ENCODE peak calls at places on chromosome 7, in ten cellular contexts. G, Y, K, Q, W, U, R, C, O and F are unnamed samples.

GRCh38 chr7:51033722-51034530 is 251.2 kb upstream of the GRB10 start:
- DNase-seq in O (no peak), C (no peak), K (no peak), Y (no peak), W (no peak), U (peak; percentile 30), Q (no peak), G (no peak), R (no peak), F (no peak)

GRCh38 chr7:115679423-115679822 is 351.1 kb downstream of the TFEC start:
- DNase-seq in G (no peak), C (no peak), Q (no peak), Y (no peak), W (no peak), R (no peak), U (no peak), K (no peak), O (no peak), F (no peak)

GRCh38 chr7:99193527-99194214 is 14.2 kb downstream of the KPNA7 start:
- DNase-seq in R (peak; percentile 5), U (no peak), C (no peak), W (no peak), O (no peak), Y (no peak), G (no peak), K (peak; percentile 63), Q (no peak), F (no peak)

GRCh38 chr7:138776156-138776833 is 21.5 kb upstream of the TMEM213 start:
- DNase-seq in C (no peak), U (no peak), G (no peak), K (no peak), Q (no peak), W (peak; percentile 19), R (no peak), Y (no peak), O (no peak), F (no peak)

GRCh38 chr7:50679218-50680007 is 103.3 kb downstream of the GRB10 start:
- DNase-seq in K (peak; percentile 52), R (no peak), C (no peak), W (no peak), Q (no peak), Y (peak; percentile 15), O (no peak), U (peak; percentile 41), G (peak; percentile 64), F (peak; percentile 44)

GRCh38 chr7:74482629-74483401 is 29.1 kb downstream of the GTF2IRD1 start:
- DNase-seq in Q (peak; percentile 48), G (peak; percentile 100), O (peak; percentile 74), C (no peak), U (no peak), R (no peak), Y (no peak), W (no peak), K (peak; percentile 97), F (peak; percentile 94)

GRCh38 chr7:44278451-44279161 is 46.8 kb downstream of the CAMK2B start:
- DNase-seq in O (no peak), U (no peak), W (no peak), Q (peak; percentile 3), G (no peak), K (no peak), Y (no peak), C (no peak), R (peak; percentile 68), F (no peak)

GRCh38 chr7:79897166-79897565 is 237.5 kb upstream of the GNAI1 start:
- DNase-seq in W (no peak), K (no peak), C (no peak), R (no peak), G (no peak), Q (no peak), O (no peak), Y (no peak), U (no peak), F (no peak)

GRCh38 chr7:34497153-34497777 is 160.8 kb upstream of the NPSR1 start:
- DNase-seq in U (no peak), Y (no peak), C (no peak), W (no peak), G (peak; percentile 24), K (peak; percentile 5), Q (no peak), R (no peak), O (no peak), F (no peak)

GRCh38 chr7:105916603-105917002 is 40.2 kb upstream of the ATXN7L1 start:
- DNase-seq in G (no peak), C (no peak), Q (no peak), U (no peak), O (no peak), Y (no peak), K (peak; percentile 63), R (no peak), W (no peak), F (no peak)

GRCh38 chr7:63900394-63901203 is 98.0 kb upstream of the ZNF722 start:
- DNase-seq in R (peak; percentile 93), C (peak; percentile 74), Y (peak; percentile 53), O (peak; percentile 95), G (no peak), U (peak; percentile 98), W (peak; percentile 95), Q (peak; percentile 97), K (no peak), F (peak; percentile 90)

GRCh38 chr7:111090834-111091233 is at the start of gene LRRN3:
- DNase-seq in U (peak; percentile 95), K (peak; percentile 61), G (no peak), Y (no peak), O (no peak), C (no peak), W (no peak), Q (peak; percentile 59), R (peak; percentile 75), F (no peak)

GRCh38 chr7:29878081-29878688 is 71.9 kb downstream of the WIPF3 start:
- DNase-seq in O (peak; percentile 47), W (no peak), R (no peak), G (peak; percentile 67), Y (peak; percentile 45), K (peak; percentile 54), U (peak; percentile 18), Q (no peak), C (no peak), F (no peak)

GRCh38 chr7:14962778-14963177 is 60.2 kb upstream of the DGKB start:
- DNase-seq in C (no peak), O (no peak), U (no peak), Y (no peak), G (no peak), K (no peak), W (no peak), Q (no peak), R (no peak), F (no peak)

GRCh38 chr7:158858592-158859503 is 2.5 kb downstream of the DYNC2I1 start:
- DNase-seq in K (no peak), R (no peak), W (no peak), Q (no peak), Y (no peak), O (no peak), G (peak; percentile 53), C (no peak), U (no peak), F (peak; percentile 39)

GRCh38 chr7:36165059-36165458 is 12.0 kb downstream of the EEPD1 start:
- DNase-seq in G (no peak), R (no peak), W (no peak), Q (no peak), K (peak; percentile 31), O (no peak), U (no peak), Y (no peak), C (no peak), F (no peak)

GRCh38 chr7:128150223-128150622 is 90.9 kb upstream of the LEP start:
- DNase-seq in U (no peak), R (no peak), K (no peak), Y (no peak), G (no peak), O (no peak), W (no peak), C (no peak), Q (no peak), F (no peak)

GRCh38 chr7:141072548-141073172 is 1.2 kb upstream of the TMEM178B start:
- DNase-seq in R (no peak), Y (peak; percentile 25), U (peak; percentile 92), C (no peak), G (peak; percentile 97), O (no peak), W (no peak), Q (peak; percentile 65), K (peak; percentile 84), F (peak; percentile 84)

GRCh38 chr7:132169730-132170129 is 406.5 kb downstream of the PLXNA4 start:
- DNase-seq in G (no peak), Y (no peak), U (peak; percentile 81), Q (no peak), R (no peak), W (no peak), K (no peak), C (no peak), O (no peak), F (no peak)

GRCh38 chr7:102208826-102209225 is 77.8 kb upstream of the SH2B2 start:
- DNase-seq in C (no peak), U (peak; percentile 23), Y (no peak), G (no peak), R (no peak), W (no peak), K (no peak), Q (no peak), O (no peak), F (no peak)

GRCh38 chr7:33710608-33711007 is 194.7 kb upstream of the BMPER start:
- DNase-seq in W (no peak), O (no peak), Q (no peak), C (no peak), Y (no peak), U (no peak), G (no peak), R (no peak), K (peak; percentile 38), F (no peak)

GRCh38 chr7:2687338-2687869 is 598 bp upstream of the AMZ1 start:
- DNase-seq in O (no peak), Y (no peak), W (no peak), C (no peak), U (no peak), G (peak; percentile 92), R (no peak), Q (no peak), K (peak; percentile 92), F (no peak)

GRCh38 chr7:157482011-157482410 is 145.2 kb downstream of the DNAJB6 start:
- DNase-seq in O (no peak), Y (no peak), K (no peak), G (no peak), W (no peak), C (no peak), R (no peak), U (no peak), Q (no peak), F (no peak)

GRCh38 chr7:92914645-92915044 is 78.3 kb upstream of the CDK6 start:
- DNase-seq in O (no peak), K (no peak), C (no peak), Y (no peak), R (no peak), U (no peak), Q (no peak), W (no peak), G (no peak), F (no peak)

GRCh38 chr7:56157238-56157790 is 41.1 kb upstream of the NUPR2 start:
- DNase-seq in Q (no peak), C (no peak), G (no peak), W (no peak), R (no peak), U (no peak), O (no peak), K (no peak), Y (no peak), F (no peak)

GRCh38 chr7:74429153-74429747 is 24.5 kb upstream of the GTF2IRD1 start:
- DNase-seq in C (no peak), G (peak; percentile 90), K (peak; percentile 69), Y (no peak), Q (no peak), W (no peak), U (no peak), O (no peak), R (no peak), F (peak; percentile 91)

GRCh38 chr7:33738260-33738935 is 166.9 kb upstream of the BMPER start:
- DNase-seq in C (no peak), O (no peak), R (no peak), Q (no peak), U (no peak), W (no peak), K (no peak), G (no peak), Y (no peak), F (no peak)

GRCh38 chr7:151429555-151430331 is 10.2 kb downstream of the CRYGN start:
- DNase-seq in G (no peak), C (no peak), O (peak; percentile 37), W (no peak), Y (no peak), R (no peak), Q (no peak), K (no peak), U (no peak), F (no peak)